ENCODE peak calls at places on chromosomes 5 and 9, in ten cellular contexts. One of them, this sample, is unnamed.

GRCh38 chr9:136029556-136029955 is 65.5 kb downstream of the NACC2 start:
- DNase-seq in WTC11: no peak
- DNase-seq in B cell: no peak
- DNase-seq in AG10803: no peak
- DNase-seq in progenitor cell of endocrine pancreas: no peak
- DNase-seq in endothelial cell: no peak
- DNase-seq in nephron progenitor cell: no peak
- DNase-seq in GM20000: no peak
- DNase-seq in K562: no peak
- DNase-seq in osteocyte: no peak
- DNase-seq in this sample: no peak

GRCh38 chr5:149677721-149678120 is 52.4 kb upstream of the PPARGC1B start:
- DNase-seq in WTC11: no peak
- DNase-seq in B cell: no peak
- DNase-seq in AG10803: no peak
- DNase-seq in progenitor cell of endocrine pancreas: no peak
- DNase-seq in endothelial cell: no peak
- DNase-seq in nephron progenitor cell: no peak
- DNase-seq in GM20000: no peak
- DNase-seq in K562: no peak
- DNase-seq in osteocyte: no peak
- DNase-seq in this sample: no peak

GRCh38 chr9:89433826-89434225 is 64.1 kb downstream of the SEMA4D start:
- DNase-seq in WTC11: no peak
- DNase-seq in B cell: no peak
- DNase-seq in AG10803: peak; percentile 78
- DNase-seq in progenitor cell of endocrine pancreas: no peak
- DNase-seq in endothelial cell: no peak
- DNase-seq in nephron progenitor cell: no peak
- DNase-seq in GM20000: no peak
- DNase-seq in K562: no peak
- DNase-seq in osteocyte: no peak
- DNase-seq in this sample: no peak

GRCh38 chr5:35316611-35317307 is 86.5 kb upstream of the PRLR start:
- DNase-seq in WTC11: no peak
- DNase-seq in B cell: no peak
- DNase-seq in AG10803: peak; percentile 3
- DNase-seq in progenitor cell of endocrine pancreas: no peak
- DNase-seq in endothelial cell: no peak
- DNase-seq in nephron progenitor cell: no peak
- DNase-seq in GM20000: peak; percentile 8
- DNase-seq in K562: no peak
- DNase-seq in osteocyte: no peak
- DNase-seq in this sample: no peak

GRCh38 chr9:90340421-90340820 is 302.2 kb downstream of the DIRAS2 start:
- DNase-seq in WTC11: no peak
- DNase-seq in B cell: no peak
- DNase-seq in AG10803: peak; percentile 80
- DNase-seq in progenitor cell of endocrine pancreas: no peak
- DNase-seq in endothelial cell: no peak
- DNase-seq in nephron progenitor cell: no peak
- DNase-seq in GM20000: no peak
- DNase-seq in K562: no peak
- DNase-seq in osteocyte: no peak
- DNase-seq in this sample: no peak

GRCh38 chr9:90909747-90910283 is 108.2 kb downstream of the SYK start:
- DNase-seq in WTC11: no peak
- DNase-seq in B cell: no peak
- DNase-seq in AG10803: no peak
- DNase-seq in progenitor cell of endocrine pancreas: no peak
- DNase-seq in endothelial cell: no peak
- DNase-seq in nephron progenitor cell: no peak
- DNase-seq in GM20000: no peak
- DNase-seq in K562: no peak
- DNase-seq in osteocyte: no peak
- DNase-seq in this sample: no peak

GRCh38 chr5:93574939-93575241 is 6.1 kb downstream of the NR2F1-AS1 start:
- DNase-seq in WTC11: no peak
- DNase-seq in B cell: no peak
- DNase-seq in AG10803: no peak
- DNase-seq in progenitor cell of endocrine pancreas: no peak
- DNase-seq in endothelial cell: no peak
- DNase-seq in nephron progenitor cell: no peak
- DNase-seq in GM20000: peak; percentile 6
- DNase-seq in K562: no peak
- DNase-seq in osteocyte: no peak
- DNase-seq in this sample: no peak

GRCh38 chr5:27962201-27962600 is 923.8 kb upstream of the CDH9 start:
- DNase-seq in WTC11: no peak
- DNase-seq in B cell: no peak
- DNase-seq in AG10803: no peak
- DNase-seq in progenitor cell of endocrine pancreas: no peak
- DNase-seq in endothelial cell: no peak
- DNase-seq in nephron progenitor cell: no peak
- DNase-seq in GM20000: no peak
- DNase-seq in K562: no peak
- DNase-seq in osteocyte: no peak
- DNase-seq in this sample: no peak

GRCh38 chr5:174151579-174152181 is 106.2 kb downstream of the NSG2 start:
- DNase-seq in WTC11: no peak
- DNase-seq in B cell: no peak
- DNase-seq in AG10803: no peak
- DNase-seq in progenitor cell of endocrine pancreas: no peak
- DNase-seq in endothelial cell: no peak
- DNase-seq in nephron progenitor cell: peak; percentile 12
- DNase-seq in GM20000: no peak
- DNase-seq in K562: no peak
- DNase-seq in osteocyte: no peak
- DNase-seq in this sample: no peak

GRCh38 chr5:134460551-134460950 is 48.9 kb upstream of the CDKN2AIPNL start:
- DNase-seq in WTC11: no peak
- DNase-seq in B cell: no peak
- DNase-seq in AG10803: peak; percentile 15
- DNase-seq in progenitor cell of endocrine pancreas: no peak
- DNase-seq in endothelial cell: no peak
- DNase-seq in nephron progenitor cell: no peak
- DNase-seq in GM20000: peak; percentile 3
- DNase-seq in K562: peak; percentile 4
- DNase-seq in osteocyte: no peak
- DNase-seq in this sample: no peak

GRCh38 chr9:130172161-130172857 is at the start of gene NCS1:
- DNase-seq in WTC11: peak; percentile 60
- DNase-seq in B cell: peak; percentile 27
- DNase-seq in AG10803: peak; percentile 65
- DNase-seq in progenitor cell of endocrine pancreas: peak; percentile 64
- DNase-seq in endothelial cell: peak; percentile 58
- DNase-seq in nephron progenitor cell: peak; percentile 82
- DNase-seq in GM20000: peak; percentile 85
- DNase-seq in K562: peak; percentile 97
- DNase-seq in osteocyte: peak; percentile 91
- DNase-seq in this sample: peak; percentile 60

GRCh38 chr5:154159343-154159742 is 31.2 kb upstream of the GALNT10 start:
- DNase-seq in WTC11: no peak
- DNase-seq in B cell: no peak
- DNase-seq in AG10803: peak; percentile 41
- DNase-seq in progenitor cell of endocrine pancreas: no peak
- DNase-seq in endothelial cell: no peak
- DNase-seq in nephron progenitor cell: no peak
- DNase-seq in GM20000: no peak
- DNase-seq in K562: no peak
- DNase-seq in osteocyte: no peak
- DNase-seq in this sample: no peak

GRCh38 chr5:124847907-124848306 is 101.5 kb upstream of the ZNF608 start:
- DNase-seq in WTC11: no peak
- DNase-seq in B cell: no peak
- DNase-seq in AG10803: no peak
- DNase-seq in progenitor cell of endocrine pancreas: no peak
- DNase-seq in endothelial cell: no peak
- DNase-seq in nephron progenitor cell: no peak
- DNase-seq in GM20000: no peak
- DNase-seq in K562: no peak
- DNase-seq in osteocyte: no peak
- DNase-seq in this sample: no peak

GRCh38 chr5:180599590-180599914 is 8.3 kb upstream of the SCGB3A1 start:
- DNase-seq in WTC11: peak; percentile 5
- DNase-seq in B cell: no peak
- DNase-seq in AG10803: no peak
- DNase-seq in progenitor cell of endocrine pancreas: no peak
- DNase-seq in endothelial cell: no peak
- DNase-seq in nephron progenitor cell: no peak
- DNase-seq in GM20000: peak; percentile 14
- DNase-seq in K562: no peak
- DNase-seq in osteocyte: peak; percentile 71
- DNase-seq in this sample: no peak

GRCh38 chr9:119156354-119156753 is 212.9 kb downstream of the BRINP1 start:
- DNase-seq in WTC11: no peak
- DNase-seq in B cell: no peak
- DNase-seq in AG10803: no peak
- DNase-seq in progenitor cell of endocrine pancreas: no peak
- DNase-seq in endothelial cell: no peak
- DNase-seq in nephron progenitor cell: no peak
- DNase-seq in GM20000: no peak
- DNase-seq in K562: no peak
- DNase-seq in osteocyte: no peak
- DNase-seq in this sample: no peak

GRCh38 chr9:93380410-93381060 is 71.0 kb upstream of the FAM120A start:
- DNase-seq in WTC11: no peak
- DNase-seq in B cell: no peak
- DNase-seq in AG10803: no peak
- DNase-seq in progenitor cell of endocrine pancreas: no peak
- DNase-seq in endothelial cell: no peak
- DNase-seq in nephron progenitor cell: no peak
- DNase-seq in GM20000: no peak
- DNase-seq in K562: no peak
- DNase-seq in osteocyte: no peak
- DNase-seq in this sample: no peak
- TF ChIP-seq CTCF in WTC11: no peak
- TF ChIP-seq CTCF in B cell: no peak
- TF ChIP-seq CTCF in AG10803: no peak
- TF ChIP-seq CTCF in progenitor cell of endocrine pancreas: no peak
- TF ChIP-seq CTCF in endothelial cell: no peak
- TF ChIP-seq CTCF in nephron progenitor cell: no peak
- TF ChIP-seq CTCF in GM20000: no peak
- TF ChIP-seq CTCF in K562: no peak
- TF ChIP-seq CTCF in osteocyte: no peak
- TF ChIP-seq CTCF in this sample: no peak

GRCh38 chr5:112998296-112998695 is 21.7 kb downstream of the DCP2 start:
- DNase-seq in WTC11: no peak
- DNase-seq in B cell: no peak
- DNase-seq in AG10803: no peak
- DNase-seq in progenitor cell of endocrine pancreas: no peak
- DNase-seq in endothelial cell: no peak
- DNase-seq in nephron progenitor cell: no peak
- DNase-seq in GM20000: no peak
- DNase-seq in K562: no peak
- DNase-seq in osteocyte: no peak
- DNase-seq in this sample: no peak

GRCh38 chr5:113000466-113000865 is 23.9 kb downstream of the DCP2 start:
- DNase-seq in WTC11: no peak
- DNase-seq in B cell: no peak
- DNase-seq in AG10803: no peak
- DNase-seq in progenitor cell of endocrine pancreas: no peak
- DNase-seq in endothelial cell: no peak
- DNase-seq in nephron progenitor cell: no peak
- DNase-seq in GM20000: no peak
- DNase-seq in K562: no peak
- DNase-seq in osteocyte: no peak
- DNase-seq in this sample: no peak

GRCh38 chr5:112996830-112997374 is 20.3 kb downstream of the DCP2 start:
- DNase-seq in WTC11: no peak
- DNase-seq in B cell: no peak
- DNase-seq in AG10803: peak; percentile 11
- DNase-seq in progenitor cell of endocrine pancreas: no peak
- DNase-seq in endothelial cell: no peak
- DNase-seq in nephron progenitor cell: no peak
- DNase-seq in GM20000: no peak
- DNase-seq in K562: no peak
- DNase-seq in osteocyte: no peak
- DNase-seq in this sample: no peak

DNA sequence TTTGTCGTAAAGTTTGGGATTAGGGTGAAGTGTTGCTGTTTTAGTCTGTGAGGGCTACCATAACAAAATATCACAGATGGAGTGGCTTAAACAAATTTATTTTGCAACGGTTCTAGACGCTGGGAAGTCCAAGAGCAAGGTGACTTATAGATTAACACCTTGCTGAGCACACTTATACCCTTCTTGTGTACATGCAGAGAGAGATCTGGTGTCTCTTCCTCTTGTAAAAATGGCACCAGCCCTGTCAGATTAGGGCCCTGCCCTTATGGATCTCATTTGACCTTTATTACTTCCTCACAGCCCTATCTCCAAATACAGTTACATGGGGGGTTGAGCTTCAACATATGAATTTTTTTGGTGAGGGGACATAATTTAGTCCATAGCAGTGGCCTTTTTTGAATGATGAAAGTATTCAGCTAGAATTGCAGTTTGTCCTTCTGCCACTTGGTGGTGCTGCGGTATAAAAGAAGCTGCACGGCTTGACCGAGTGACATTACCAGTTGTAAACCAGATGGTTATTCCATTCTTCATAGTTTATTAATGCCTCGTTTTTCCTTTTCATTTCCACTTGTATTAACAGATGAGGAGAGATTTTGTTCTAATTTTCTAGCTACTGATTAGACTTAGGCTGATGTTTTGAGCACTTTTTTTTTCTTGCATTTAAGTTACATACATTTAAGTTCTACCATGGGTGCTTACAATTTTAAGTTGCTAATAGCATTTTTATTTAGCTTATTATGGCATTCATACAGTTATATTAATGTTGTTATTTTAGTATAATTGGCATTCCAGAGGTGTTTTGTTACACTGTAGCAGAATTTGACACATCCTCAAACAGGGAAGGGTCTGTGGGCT is 19.4 kb downstream of the DCP2 start:
- DNase-seq in WTC11: peak; percentile 75
- DNase-seq in B cell: peak; percentile 75
- DNase-seq in AG10803: peak; percentile 68
- DNase-seq in progenitor cell of endocrine pancreas: peak; percentile 53
- DNase-seq in endothelial cell: peak; percentile 82
- DNase-seq in nephron progenitor cell: peak; percentile 81
- DNase-seq in GM20000: peak; percentile 39
- DNase-seq in K562: peak; percentile 49
- DNase-seq in osteocyte: peak; percentile 89
- DNase-seq in this sample: peak; percentile 78
- TF ChIP-seq CTCF in WTC11: peak; percentile 82
- TF ChIP-seq CTCF in B cell: peak; percentile 98
- TF ChIP-seq CTCF in AG10803: peak; percentile 96
- TF ChIP-seq CTCF in progenitor cell of endocrine pancreas: peak; percentile 88
- TF ChIP-seq CTCF in endothelial cell: peak; percentile 94
- TF ChIP-seq CTCF in nephron progenitor cell: peak; percentile 90
- TF ChIP-seq CTCF in GM20000: peak; percentile 70
- TF ChIP-seq CTCF in K562: peak; percentile 89
- TF ChIP-seq CTCF in osteocyte: peak; percentile 94
- TF ChIP-seq CTCF in this sample: peak; percentile 93

GRCh38 chr9:121989010-121989409 is 104.1 kb downstream of the TTLL11 start:
- DNase-seq in WTC11: peak; percentile 76
- DNase-seq in B cell: no peak
- DNase-seq in AG10803: no peak
- DNase-seq in progenitor cell of endocrine pancreas: no peak
- DNase-seq in endothelial cell: peak; percentile 42
- DNase-seq in nephron progenitor cell: no peak
- DNase-seq in GM20000: no peak
- DNase-seq in K562: no peak
- DNase-seq in osteocyte: no peak
- DNase-seq in this sample: no peak
- TF ChIP-seq CTCF in WTC11: no peak
- TF ChIP-seq CTCF in B cell: no peak
- TF ChIP-seq CTCF in AG10803: peak; percentile 4
- TF ChIP-seq CTCF in progenitor cell of endocrine pancreas: peak; percentile 45
- TF ChIP-seq CTCF in endothelial cell: no peak
- TF ChIP-seq CTCF in nephron progenitor cell: no peak
- TF ChIP-seq CTCF in GM20000: no peak
- TF ChIP-seq CTCF in K562: peak; percentile 32
- TF ChIP-seq CTCF in osteocyte: peak; percentile 39
- TF ChIP-seq CTCF in this sample: peak; percentile 32

GRCh38 chr9:78213696-78214095 is 22.2 kb upstream of the CEP78 start:
- DNase-seq in WTC11: no peak
- DNase-seq in B cell: peak; percentile 38
- DNase-seq in AG10803: peak; percentile 30
- DNase-seq in progenitor cell of endocrine pancreas: no peak
- DNase-seq in endothelial cell: no peak
- DNase-seq in nephron progenitor cell: no peak
- DNase-seq in GM20000: no peak
- DNase-seq in K562: no peak
- DNase-seq in osteocyte: no peak
- DNase-seq in this sample: no peak
- TF ChIP-seq CTCF in WTC11: no peak
- TF ChIP-seq CTCF in B cell: peak; percentile 42
- TF ChIP-seq CTCF in AG10803: peak; percentile 41
- TF ChIP-seq CTCF in progenitor cell of endocrine pancreas: peak; percentile 52
- TF ChIP-seq CTCF in endothelial cell: no peak
- TF ChIP-seq CTCF in nephron progenitor cell: peak; percentile 12
- TF ChIP-seq CTCF in GM20000: no peak
- TF ChIP-seq CTCF in K562: no peak
- TF ChIP-seq CTCF in osteocyte: peak; percentile 47
- TF ChIP-seq CTCF in this sample: peak; percentile 47